ENCODE peak calls at places on chromosomes 11 and 22, in ten cellular contexts. D, I, T, V, A, F, S, G, H and P are unnamed samples.
A peak's percentile ranks its signal among the peaks of the same experiment; 100 is the strongest.

GRCh38 chr11:101321222-101321621 is 191.6 kb upstream of the PGR start:
- DNase-seq in G (no peak), V (no peak), T (peak; percentile 54), A (no peak), I (no peak), S (no peak), H (no peak), D (no peak), F (no peak), P (no peak)

GRCh38 chr22:24290459-24290858 is 19.8 kb downstream of the SPECC1L start:
- DNase-seq in V (no peak), H (no peak), D (no peak), A (no peak), F (no peak), I (no peak), G (no peak), S (no peak), T (no peak), P (no peak)

GRCh38 chr11:47489395-47489755 is 40.4 kb upstream of the RAPSN start:
- DNase-seq in T (no peak), A (no peak), I (no peak), G (no peak), D (no peak), F (no peak), S (no peak), V (no peak), H (no peak), P (no peak)

GRCh38 chr22:49266561-49267519 is 560.8 kb downstream of the BRD1 start:
- DNase-seq in G (no peak), F (no peak), A (no peak), S (no peak), T (no peak), H (no peak), D (no peak), I (no peak), V (no peak), P (no peak)

GRCh38 chr11:59197990-59198389 is 14.7 kb downstream of the MPEG1 start:
- DNase-seq in I (no peak), F (no peak), H (no peak), V (peak; percentile 83), D (no peak), G (peak; percentile 87), T (no peak), S (no peak), A (peak; percentile 80), P (no peak)

GRCh38 chr22:19440411-19441195 is 6.9 kb downstream of the C22orf39 start:
- DNase-seq in I (no peak), F (no peak), D (no peak), T (no peak), G (no peak), S (peak; percentile 49), A (no peak), H (no peak), V (no peak), P (no peak)

GRCh38 chr22:33796494-33796893 is 123.8 kb downstream of the LARGE1 start:
- DNase-seq in G (no peak), D (no peak), S (no peak), V (no peak), F (no peak), A (no peak), I (no peak), H (no peak), T (peak; percentile 70), P (no peak)

GRCh38 chr22:43974028-43974545 is 18.8 kb downstream of the SAMM50 start:
- DNase-seq in H (no peak), F (peak; percentile 35), I (no peak), S (no peak), V (no peak), G (no peak), T (no peak), D (no peak), A (peak; percentile 30), P (no peak)

GRCh38 chr11:77147036-77147315 is 18.9 kb downstream of the MYO7A start:
- DNase-seq in S (no peak), H (no peak), A (no peak), F (no peak), G (no peak), I (no peak), D (no peak), V (no peak), T (no peak), P (no peak)

GRCh38 chr11:11620251-11620965 is 1.4 kb downstream of the GALNT18 start:
- DNase-seq in D (no peak), F (peak; percentile 78), S (no peak), I (peak; percentile 73), A (peak; percentile 78), V (peak; percentile 40), T (peak; percentile 66), G (peak; percentile 88), H (no peak), P (peak; percentile 68)

GRCh38 chr22:25366408-25366807 is 147.0 kb downstream of the CRYBB2 start:
- DNase-seq in T (peak; percentile 43), S (no peak), I (no peak), F (no peak), A (no peak), G (no peak), V (no peak), D (no peak), H (no peak), P (no peak)

GRCh38 chr11:105282658-105283057 is 143.1 kb upstream of the CARD18 start:
- DNase-seq in A (no peak), T (no peak), D (no peak), I (no peak), S (no peak), V (no peak), F (no peak), G (no peak), H (no peak), P (no peak)

GRCh38 chr22:48239461-48240164 is 1477.2 kb downstream of the TBC1D22A start:
- DNase-seq in T (no peak), D (no peak), I (no peak), G (no peak), V (peak; percentile 21), H (no peak), A (no peak), S (no peak), F (peak; percentile 44), P (no peak)

GRCh38 chr22:48241658-48242057 is 1479.2 kb downstream of the TBC1D22A start:
- DNase-seq in H (no peak), G (no peak), S (no peak), I (no peak), D (peak; percentile 1), F (peak; percentile 77), T (no peak), V (peak; percentile 23), A (no peak), P (no peak)

GRCh38 chr22:48238966-48239365 is 1476.5 kb downstream of the TBC1D22A start:
- DNase-seq in F (peak; percentile 48), I (no peak), G (no peak), A (no peak), S (no peak), D (no peak), H (no peak), V (peak; percentile 22), T (no peak), P (no peak)

GRCh38 chr22:48240935-48241230 is 1478.4 kb downstream of the TBC1D22A start:
- DNase-seq in S (no peak), F (peak; percentile 30), D (no peak), G (no peak), H (no peak), V (peak; percentile 16), T (no peak), A (no peak), I (no peak), P (no peak)

DNA sequence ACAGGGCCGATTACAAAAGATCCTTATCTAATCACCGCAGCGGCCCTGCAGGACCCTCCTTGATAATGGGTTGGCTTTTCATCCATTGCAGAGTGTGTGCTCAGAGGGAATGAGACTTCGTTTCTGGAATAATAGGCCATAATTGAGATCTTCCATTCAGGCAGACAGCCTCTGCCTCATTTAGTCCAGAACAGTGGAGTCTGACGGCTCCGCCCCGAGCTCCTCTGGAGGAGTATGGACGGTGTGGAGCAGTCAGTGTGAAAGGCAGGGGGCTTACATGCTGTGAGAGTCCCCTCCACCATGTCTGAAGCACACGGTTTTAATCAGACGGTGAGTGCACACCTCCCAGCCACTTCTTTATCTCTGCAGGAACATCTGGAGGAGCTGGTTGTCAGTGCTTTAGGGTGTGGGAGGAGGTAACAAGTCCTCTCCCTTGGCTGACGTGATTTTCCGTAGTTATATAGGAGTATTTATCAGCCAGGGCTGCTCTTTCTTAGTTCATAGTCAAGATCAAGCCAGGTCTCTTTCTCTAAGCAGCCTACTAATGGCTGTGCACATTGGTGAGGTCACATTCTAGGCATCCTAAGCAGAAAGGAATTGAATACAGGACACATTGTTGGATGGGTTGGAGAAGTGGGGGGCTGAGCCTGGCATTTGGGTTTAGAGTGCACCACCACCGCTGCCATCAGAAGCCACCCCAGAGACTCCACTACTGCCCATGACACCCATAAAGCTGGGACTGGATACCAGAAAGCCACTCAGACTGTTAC is 1477.9 kb downstream of the TBC1D22A start:
- DNase-seq in V (peak; percentile 1), F (peak; percentile 41), G (no peak), S (peak; percentile 10), D (no peak), T (no peak), H (no peak), I (no peak), A (no peak), P (no peak)
- TF ChIP-seq POLR2AphosphoS5 in V (no peak), F (no peak), G (no peak), S (no peak), D (no peak), T (no peak), H (no peak), I (no peak), A (no peak), P (no peak)

GRCh38 chr11:32279672-32280071 is 155.7 kb downstream of the WT1 start:
- DNase-seq in V (no peak), G (no peak), I (no peak), D (no peak), S (no peak), H (no peak), T (peak; percentile 51), A (no peak), F (no peak), P (no peak)
- TF ChIP-seq CTCF in V (no peak), G (no peak), I (no peak), D (no peak), S (peak; percentile 1), H (no peak), T (peak; percentile 31), A (no peak), F (no peak), P (no peak)

GRCh38 chr11:134409552-134410429 is 2.3 kb downstream of the B3GAT1 start:
- DNase-seq in A (no peak), H (no peak), I (no peak), F (peak; percentile 64), G (no peak), V (peak; percentile 67), T (no peak), S (no peak), D (no peak), P (no peak)
- H3K4me3 ChIP-seq in A (no peak overlapping the region), H (no peak overlapping the region), I (no peak overlapping the region), F (no peak overlapping the region), G (no peak overlapping the region), V (no peak overlapping the region), T (peak overlapping the region; percentile 80), S (no peak overlapping the region), D (no peak overlapping the region), P (no peak overlapping the region)

DNA sequence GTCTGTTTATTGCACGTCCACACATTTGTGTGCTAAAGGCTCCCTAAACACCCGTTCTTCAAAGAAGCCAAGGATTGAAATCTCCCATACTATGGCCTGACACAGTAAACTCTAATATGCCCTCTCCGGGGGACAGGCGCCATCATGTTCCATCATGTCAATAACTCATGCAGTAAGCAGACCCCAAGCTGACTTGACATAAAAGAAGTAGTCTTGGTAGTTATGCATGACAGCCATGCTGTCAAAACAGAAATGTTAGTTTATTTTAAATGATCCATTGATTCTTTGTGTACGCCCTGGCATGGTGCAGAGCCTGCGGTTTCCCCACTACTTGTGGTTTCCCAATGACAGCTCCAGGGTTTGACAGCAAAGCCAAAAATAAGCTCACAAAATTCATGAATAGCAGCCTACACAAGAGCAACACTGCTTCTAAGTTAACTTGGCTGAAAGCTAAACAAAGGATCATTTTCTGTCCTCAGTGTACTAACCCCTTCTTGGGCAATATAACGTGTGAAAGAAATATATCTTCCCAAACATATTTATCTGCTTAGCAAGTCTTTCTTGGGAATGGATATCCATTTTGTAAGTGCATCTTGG is 56.5 kb upstream of the CABP7 start:
- DNase-seq in V (no peak), H (no peak), S (no peak), A (no peak), T (no peak), D (no peak), F (no peak), I (no peak), G (no peak), P (no peak)
- TF ChIP-seq POLR2AphosphoS5 in V (no peak), H (no peak), S (no peak), A (no peak), T (no peak), D (no peak), F (no peak), I (no peak), G (no peak), P (no peak)